ENCODE peak calls at places on chromosomes 13 and 19, in seven cellular contexts. Q is heart right ventricle, U is lower leg skin, A is heart left ventricle, J is Caco-2, R is PC-3, W is body of pancreas. F is an unnamed sample.
A peak's percentile ranks its signal among the peaks of the same experiment; 100 is the strongest.

GRCh38 chr13:48265217-48265815 is 32.3 kb downstream of the ITM2B start:
- DNase-seq in U (no peak), W (no peak), A (no peak), Q (no peak), J (no peak), R (no peak), F (no peak)

GRCh38 chr13:20826810-20827560 is 53.2 kb upstream of the EEF1AKMT1 start:
- DNase-seq in R (no peak), A (no peak), Q (no peak), U (no peak), W (no peak), J (no peak), F (no peak)

GRCh38 chr13:23651887-23652286 is 81.7 kb downstream of the TNFRSF19 start:
- DNase-seq in A (no peak), R (no peak), W (no peak), J (no peak), Q (no peak), U (no peak), F (no peak)

GRCh38 chr19:28577199-28577598 is 635.8 kb downstream of the UQCRFS1 start:
- DNase-seq in J (no peak), W (no peak), U (peak; percentile 31), Q (no peak), A (no peak), R (no peak), F (no peak)

GRCh38 chr13:102089177-102089576 is 312.7 kb downstream of the FGF14 start:
- DNase-seq in A (no peak), R (peak; percentile 11), W (no peak), U (no peak), Q (no peak), J (no peak), F (no peak)

GRCh38 chr19:19459707-19460251 is 54.3 kb downstream of the GATAD2A start:
- DNase-seq in Q (no peak), U (peak; percentile 89), J (no peak), W (peak; percentile 27), R (peak; percentile 79), A (peak; percentile 58), F (peak; percentile 44)

GRCh38 chr19:23788415-23788814 is 29.7 kb upstream of the ZNF681 start:
- DNase-seq in J (no peak), W (no peak), R (no peak), Q (no peak), U (no peak), A (no peak), F (no peak)

GRCh38 chr19:12666305-12667048 is at the start of the genes MAN2B1 and WDR83:
- DNase-seq in A (peak; percentile 82), J (peak; percentile 66), R (peak; percentile 85), Q (peak; percentile 76), U (peak; percentile 93), W (peak; percentile 74), F (peak; percentile 89)

GRCh38 chr13:30720470-30720869 is 14.9 kb upstream of the ALOX5AP start:
- DNase-seq in R (no peak), A (no peak), Q (no peak), U (no peak), J (no peak), W (no peak), F (no peak)

GRCh38 chr19:33998739-33999345 is 173.5 kb upstream of the LSM14A start:
- DNase-seq in J (no peak), Q (no peak), U (no peak), W (no peak), A (no peak), R (peak; percentile 47), F (no peak)

GRCh38 chr19:57016076-57016475 is 103.7 kb upstream of the USP29 start:
- DNase-seq in W (no peak), A (no peak), U (peak; percentile 42), J (no peak), Q (no peak), R (no peak), F (no peak)

DNA sequence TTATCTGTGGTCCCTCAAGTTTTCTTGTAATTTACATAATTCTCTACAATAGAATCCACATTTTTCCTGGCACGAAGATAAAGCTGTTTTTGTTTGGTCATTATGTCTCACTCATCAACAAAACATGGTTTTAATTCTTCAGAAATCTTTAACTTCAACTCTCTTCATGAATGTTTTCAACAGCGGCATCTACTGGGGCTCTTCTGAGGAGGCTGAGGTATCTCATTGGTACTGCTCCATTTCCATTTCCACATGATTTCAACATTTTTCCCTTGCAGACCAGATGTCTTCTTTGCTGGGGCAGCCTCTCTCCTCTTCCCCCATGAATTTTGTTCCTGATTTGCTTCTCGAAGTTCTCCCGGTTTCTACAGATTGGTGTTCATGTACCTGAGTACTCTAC is 5.8 kb upstream of the KBTBD7 start:
- DNase-seq in R (no peak), A (no peak), Q (no peak), J (no peak), W (no peak), U (no peak), F (no peak)
- H3K4me3 ChIP-seq in R (no peak overlapping the region), A (no peak overlapping the region), Q (no peak overlapping the region), J (no peak overlapping the region), W (no peak overlapping the region), U (no peak overlapping the region), F (no peak overlapping the region)

DNA sequence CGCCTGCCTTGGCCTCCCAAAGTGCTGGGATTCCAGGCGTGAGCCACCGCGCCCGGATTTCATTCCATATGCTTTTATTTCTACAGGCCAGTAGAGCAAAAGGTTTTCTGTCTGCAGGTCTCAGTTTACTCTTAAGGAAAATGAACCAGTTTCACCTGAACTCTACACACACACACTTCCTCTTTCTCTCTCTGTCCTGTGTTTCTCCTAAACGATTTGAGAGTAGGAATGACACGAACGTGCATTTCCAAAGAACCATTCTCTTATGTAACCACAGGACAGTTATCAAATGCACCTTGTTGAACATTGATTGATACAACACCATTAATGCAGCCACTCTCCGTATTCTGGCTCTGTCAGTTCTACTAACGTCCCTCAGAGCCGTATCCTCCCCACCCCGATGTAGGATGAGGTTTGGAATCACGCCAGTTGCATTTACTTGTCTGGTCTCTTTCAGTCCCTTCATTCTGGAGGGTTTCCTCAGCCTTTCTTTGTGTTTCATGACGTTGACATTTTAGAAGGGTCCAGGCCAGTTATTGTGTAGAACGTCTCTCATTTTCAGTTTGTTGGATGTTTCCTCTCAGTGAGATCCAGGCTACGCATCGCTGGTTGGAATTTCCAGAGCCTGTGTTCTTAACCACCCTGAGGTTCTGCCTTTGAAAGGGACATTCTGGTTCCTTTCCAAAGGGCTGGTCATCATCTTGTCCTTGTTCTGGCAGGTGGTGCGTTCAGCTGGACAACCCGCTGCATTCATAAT is 36.0 kb downstream of the BICRA start:
- DNase-seq in U (no peak), Q (no peak), R (no peak), A (no peak), J (no peak), W (no peak), F (no peak)
- H3K4me3 ChIP-seq in U (no peak overlapping the region), Q (no peak overlapping the region), R (no peak overlapping the region), A (no peak overlapping the region), J (no peak overlapping the region), W (no peak overlapping the region), F (no peak overlapping the region)

DNA sequence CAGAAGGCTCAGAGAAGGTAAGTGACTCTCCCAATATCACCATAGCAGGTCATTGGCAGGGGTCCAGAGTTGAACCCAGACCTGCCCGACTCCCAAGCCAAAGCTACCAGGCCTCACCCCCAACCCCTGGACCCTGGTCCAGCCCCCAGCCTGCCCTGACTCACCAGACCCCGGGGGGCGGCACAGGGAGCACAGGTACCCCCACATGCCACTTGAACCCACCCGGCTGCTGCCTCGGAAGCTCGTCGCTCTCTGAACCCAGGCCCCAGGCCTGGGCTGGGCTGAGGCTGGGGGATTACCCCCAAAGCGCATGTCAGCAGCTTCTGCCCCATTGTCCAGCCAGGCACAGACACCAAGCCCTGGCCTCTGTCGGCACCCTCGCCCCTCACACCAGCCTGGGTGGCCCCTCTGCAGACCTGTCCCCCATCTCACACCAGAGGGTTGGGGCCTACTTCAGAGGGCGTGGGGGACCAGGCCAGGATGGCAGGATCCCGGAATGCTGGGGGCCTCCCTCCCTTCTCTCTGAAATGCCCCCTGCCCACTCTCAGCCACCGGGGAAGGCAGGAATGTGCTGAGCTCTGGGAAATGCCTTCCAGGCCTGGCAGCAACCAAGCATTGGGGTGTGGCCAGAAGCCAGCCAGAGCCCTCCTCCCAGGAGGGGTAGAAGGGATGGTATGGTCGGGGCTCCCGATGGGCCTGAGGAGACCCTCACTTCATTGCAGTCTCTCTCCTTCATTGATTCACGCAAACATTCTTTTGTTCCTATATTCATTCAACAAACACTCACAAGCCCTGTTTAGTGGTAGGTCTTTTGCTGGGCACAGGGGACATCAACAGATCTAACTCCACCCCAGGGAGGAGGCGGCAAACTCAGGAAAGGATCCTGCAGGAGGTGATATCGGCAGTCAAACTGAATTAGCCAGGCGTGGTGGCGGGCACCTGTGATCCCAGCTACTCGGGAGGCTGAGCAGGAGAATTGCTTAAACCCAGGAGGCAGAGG is 1.7 kb upstream of the PRX start:
- DNase-seq in Q (no peak), A (no peak), U (no peak), W (no peak), R (no peak), J (no peak), F (no peak)
- H3K4me3 ChIP-seq in Q (no peak overlapping the region), A (no peak overlapping the region), U (no peak overlapping the region), W (no peak overlapping the region), R (no peak overlapping the region), J (no peak overlapping the region), F (no peak overlapping the region)

DNA sequence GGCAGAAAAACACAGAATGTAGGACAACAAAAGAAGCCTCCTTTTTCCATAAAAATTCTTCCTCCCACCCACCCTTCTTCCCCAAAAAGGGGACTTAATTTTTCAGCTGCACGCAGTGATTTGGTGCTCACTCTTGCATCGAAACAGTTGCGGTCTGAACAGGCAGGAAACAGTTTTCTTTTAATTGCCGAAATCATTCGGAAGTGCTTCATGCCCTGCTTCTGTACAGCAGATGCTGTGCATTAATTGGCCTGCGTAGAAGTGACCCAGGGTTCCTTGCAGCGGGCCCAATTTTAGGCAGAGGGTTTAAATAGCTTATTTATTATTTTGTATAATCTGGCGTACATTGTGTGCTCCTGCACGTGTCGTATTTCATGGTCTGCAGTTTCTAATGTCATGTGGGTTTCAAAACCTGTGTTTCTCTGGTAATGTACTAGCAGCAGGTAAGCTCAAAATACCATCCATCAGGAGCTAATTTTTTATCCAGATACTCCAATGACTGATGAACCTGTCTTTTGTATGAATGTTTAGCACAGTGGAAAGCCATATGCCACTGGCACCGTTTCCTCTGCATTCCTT is 66.6 kb downstream of the GGACT start:
- DNase-seq in Q (no peak), W (no peak), R (no peak), A (no peak), U (no peak), J (no peak), F (no peak)
- H3K4me3 ChIP-seq in Q (no peak overlapping the region), W (no peak overlapping the region), R (no peak overlapping the region), A (no peak overlapping the region), U (no peak overlapping the region), J (no peak overlapping the region), F (no peak overlapping the region)

DNA sequence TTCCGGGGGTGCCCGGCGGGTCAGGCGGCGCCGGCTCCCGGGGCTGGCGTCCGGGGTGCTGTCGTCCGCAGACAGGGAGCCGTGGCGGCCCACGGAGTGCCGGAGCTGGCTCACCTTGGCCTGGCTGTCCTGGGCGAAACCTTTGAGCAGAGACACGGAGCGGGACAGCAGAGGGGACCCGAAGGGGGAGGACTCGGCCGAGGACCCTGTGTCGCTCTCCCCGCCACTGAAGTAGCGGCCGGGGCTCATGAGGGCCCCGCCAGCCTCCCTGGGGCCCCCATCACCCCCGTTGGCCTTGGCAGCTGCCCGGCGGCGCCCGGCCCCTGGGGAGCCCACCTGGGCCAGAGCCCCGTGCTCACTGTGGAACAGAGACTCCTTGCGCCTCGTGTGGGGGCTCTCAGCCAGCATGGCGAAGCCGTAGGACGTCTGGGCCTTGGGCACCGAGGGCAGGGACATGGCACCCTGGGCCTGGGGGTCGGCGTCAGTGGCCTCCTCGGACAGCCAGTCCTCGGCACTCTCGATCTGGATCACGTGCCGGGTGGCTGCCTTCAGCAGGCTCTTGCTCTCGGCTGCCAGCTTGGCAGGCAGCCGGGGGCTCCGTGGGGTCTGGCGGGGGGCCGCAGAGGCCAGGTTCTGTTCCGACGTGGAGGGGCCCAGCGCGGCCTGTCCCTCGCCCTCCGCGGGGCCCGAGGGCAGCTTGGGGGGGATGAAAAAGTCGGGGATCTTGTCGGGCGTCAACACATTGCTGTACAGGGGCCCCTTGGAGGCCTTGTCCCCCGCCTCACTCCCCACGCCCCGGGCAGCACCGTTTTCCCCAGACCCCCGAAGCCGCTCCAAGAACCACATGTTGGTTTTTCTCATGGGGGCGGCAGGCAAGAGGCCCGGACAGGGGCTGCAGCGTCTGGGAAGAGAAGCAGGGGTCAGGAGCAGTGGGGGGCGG is 1.2 kb downstream of the C2CD4C start:
- DNase-seq in U (peak; percentile 74), J (no peak), R (no peak), A (no peak), Q (no peak), W (no peak), F (no peak)
- H3K4me3 ChIP-seq in U (no peak overlapping the region), J (no peak overlapping the region), R (no peak overlapping the region), A (no peak overlapping the region), Q (peak overlapping the region; percentile 68), W (no peak overlapping the region), F (peak overlapping the region; percentile 57)

F was measured in ascending aorta.